ENCODE peak calls at places on chromosome 19, in ten cellular contexts. X is heart left ventricle; Q is fibroblast of lung; I is AG04450; T is CD8-positive, alpha-beta T cell; S is neural progenitor cell; A is progenitor cell of endocrine pancreas; K is esophagus squamous epithelium; U is GM23338; D is HFFc6. P is an unnamed sample.

GRCh38 chr19:38816131-38816750 is 3.5 kb upstream of the LGALS4 start:
- DNase-seq in X (no peak), Q (no peak), I (no peak), T (no peak), S (no peak), A (no peak), K (no peak), U (no peak), D (no peak), P (no peak)

GRCh38 chr19:19081642-19082151 is 17.9 kb downstream of the SLC25A42 start:
- DNase-seq in X (peak), Q (peak), I (no peak), T (no peak), S (no peak), A (no peak), K (no peak), U (no peak), D (no peak), P (no peak)

GRCh38 chr19:29315566-29315965 is 102.6 kb upstream of the UQCRFS1 start:
- DNase-seq in X (no peak), Q (no peak), I (no peak), T (no peak), S (peak), A (no peak), K (no peak), U (no peak), D (no peak), P (no peak)

GRCh38 chr19:38564981-38565685 is 52.6 kb downstream of the MAP4K1 start:
- DNase-seq in X (no peak), Q (peak), I (no peak), T (peak), S (peak), A (no peak), K (no peak), U (peak), D (no peak), P (peak)

GRCh38 chr19:14182481-14182880 is 23.5 kb downstream of the ADGRL1 start:
- DNase-seq in X (no peak), Q (no peak), I (no peak), T (no peak), S (no peak), A (no peak), K (no peak), U (no peak), D (no peak), P (no peak)

GRCh38 chr19:39296906-39297305 is 699 bp downstream of the IFNL1 start:
- DNase-seq in X (no peak), Q (no peak), I (no peak), T (no peak), S (no peak), A (no peak), K (no peak), U (no peak), D (no peak), P (no peak)

GRCh38 chr19:41995959-41996797 is 2.1 kb upstream of the ATP1A3 start:
- DNase-seq in X (no peak), Q (no peak), I (no peak), T (no peak), S (peak), A (no peak), K (no peak), U (peak), D (no peak), P (peak)

GRCh38 chr19:1455336-1456120 is 5.6 kb downstream of the APC2 start:
- DNase-seq in X (no peak), Q (no peak), I (no peak), T (peak), S (peak), A (no peak), K (no peak), U (peak), D (peak), P (peak)

GRCh38 chr19:33700408-33700757 is 78.6 kb downstream of the CHST8 start:
- DNase-seq in X (no peak), Q (no peak), I (no peak), T (no peak), S (no peak), A (no peak), K (no peak), U (no peak), D (no peak), P (no peak)

GRCh38 chr19:29806098-29806866 is 5.5 kb upstream of the CCNE1 start:
- DNase-seq in X (peak), Q (peak), I (no peak), T (no peak), S (peak), A (no peak), K (no peak), U (peak), D (no peak), P (no peak)

GRCh38 chr19:46731007-46731501 is 14.1 kb upstream of the PRKD2 start:
- DNase-seq in X (no peak), Q (peak), I (peak), T (no peak), S (no peak), A (no peak), K (no peak), U (no peak), D (peak), P (no peak)

GRCh38 chr19:8528500-8528899 is 14.5 kb upstream of the ZNF414 start:
- DNase-seq in X (no peak), Q (no peak), I (no peak), T (no peak), S (no peak), A (no peak), K (no peak), U (no peak), D (no peak), P (no peak)

GRCh38 chr19:47447470-47448359 is 24.0 kb downstream of the SLC8A2 start:
- DNase-seq in X (no peak), Q (peak), I (no peak), T (peak), S (peak), A (peak), K (no peak), U (peak), D (no peak), P (no peak)

GRCh38 chr19:32870981-32871451 is 1.4 kb upstream of the SLC7A9 start:
- DNase-seq in X (no peak), Q (no peak), I (no peak), T (no peak), S (no peak), A (no peak), K (no peak), U (no peak), D (no peak), P (no peak)

DNA sequence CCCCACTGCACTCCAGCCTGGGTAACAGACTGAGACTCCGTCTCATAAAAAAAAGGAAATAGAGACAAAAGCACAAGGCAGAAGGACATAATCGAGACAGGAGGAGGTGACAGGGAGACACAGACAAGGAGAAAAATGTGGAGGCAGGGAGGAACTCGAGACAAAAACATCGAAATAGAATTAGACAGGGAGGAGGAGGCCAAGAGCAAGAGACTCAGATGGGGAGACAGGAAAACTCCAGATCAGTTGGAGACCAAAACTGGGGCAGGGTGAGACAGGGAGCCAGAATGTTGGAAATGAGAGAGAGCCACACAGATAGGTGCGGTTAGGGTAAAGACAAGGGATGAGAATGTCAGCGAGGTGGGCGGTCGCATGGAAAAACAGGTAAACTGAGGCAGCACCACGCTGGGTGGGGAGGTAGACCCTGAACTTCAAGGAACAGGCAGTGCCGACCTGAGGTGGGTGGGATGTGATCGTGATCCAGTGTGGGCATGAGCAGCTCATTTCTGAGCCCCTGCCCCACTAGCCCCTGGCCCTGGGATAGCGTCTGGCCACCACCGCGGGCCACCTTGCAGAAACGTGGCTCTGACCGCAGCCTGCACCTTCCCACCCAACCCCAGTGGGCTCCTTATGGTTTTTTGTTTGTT is 15.2 kb downstream of the CYTH2 start:
- DNase-seq in X (no peak), Q (no peak), I (no peak), T (no peak), S (no peak), A (no peak), K (no peak), U (no peak), D (no peak), P (no peak)
- TF ChIP-seq CTCF in X (no peak), Q (no peak), I (no peak), T (no peak), S (no peak), A (no peak), K (no peak), U (no peak), D (no peak), P (no peak)

GRCh38 chr19:4196587-4197148 is 14.2 kb downstream of the ANKRD24 start:
- DNase-seq in X (no peak), Q (no peak), I (no peak), T (no peak), S (no peak), A (no peak), K (no peak), U (peak), D (no peak), P (no peak)
- TF ChIP-seq CTCF in X (no peak), Q (no peak), I (no peak), T (no peak), S (no peak), A (no peak), K (no peak), U (no peak), D (no peak), P (no peak)

GRCh38 chr19:3683405-3683865 is 16.8 kb downstream of the PIP5K1C start:
- DNase-seq in X (peak), Q (peak), I (no peak), T (no peak), S (peak), A (no peak), K (no peak), U (peak), D (no peak), P (no peak)

GRCh38 chr19:3687393-3687773 is 12.9 kb downstream of the PIP5K1C start:
- DNase-seq in X (no peak), Q (no peak), I (no peak), T (no peak), S (no peak), A (no peak), K (no peak), U (no peak), D (no peak), P (no peak)

GRCh38 chr19:3683866-3684816 is 16.1 kb downstream of the PIP5K1C start:
- DNase-seq in X (no peak), Q (peak), I (no peak), T (no peak), S (no peak), A (no peak), K (no peak), U (no peak), D (peak), P (peak)

GRCh38 chr19:3682741-3683404 is 17.4 kb downstream of the PIP5K1C start:
- DNase-seq in X (no peak), Q (peak), I (no peak), T (no peak), S (peak), A (no peak), K (no peak), U (no peak), D (no peak), P (no peak)

GRCh38 chr19:3684817-3685410 is 15.4 kb downstream of the PIP5K1C start:
- DNase-seq in X (no peak), Q (no peak), I (no peak), T (no peak), S (no peak), A (no peak), K (no peak), U (no peak), D (no peak), P (no peak)
- TF ChIP-seq CTCF in X (no peak), Q (no peak), I (no peak), T (no peak), S (no peak), A (no peak), K (no peak), U (no peak), D (peak), P (no peak)

DNA sequence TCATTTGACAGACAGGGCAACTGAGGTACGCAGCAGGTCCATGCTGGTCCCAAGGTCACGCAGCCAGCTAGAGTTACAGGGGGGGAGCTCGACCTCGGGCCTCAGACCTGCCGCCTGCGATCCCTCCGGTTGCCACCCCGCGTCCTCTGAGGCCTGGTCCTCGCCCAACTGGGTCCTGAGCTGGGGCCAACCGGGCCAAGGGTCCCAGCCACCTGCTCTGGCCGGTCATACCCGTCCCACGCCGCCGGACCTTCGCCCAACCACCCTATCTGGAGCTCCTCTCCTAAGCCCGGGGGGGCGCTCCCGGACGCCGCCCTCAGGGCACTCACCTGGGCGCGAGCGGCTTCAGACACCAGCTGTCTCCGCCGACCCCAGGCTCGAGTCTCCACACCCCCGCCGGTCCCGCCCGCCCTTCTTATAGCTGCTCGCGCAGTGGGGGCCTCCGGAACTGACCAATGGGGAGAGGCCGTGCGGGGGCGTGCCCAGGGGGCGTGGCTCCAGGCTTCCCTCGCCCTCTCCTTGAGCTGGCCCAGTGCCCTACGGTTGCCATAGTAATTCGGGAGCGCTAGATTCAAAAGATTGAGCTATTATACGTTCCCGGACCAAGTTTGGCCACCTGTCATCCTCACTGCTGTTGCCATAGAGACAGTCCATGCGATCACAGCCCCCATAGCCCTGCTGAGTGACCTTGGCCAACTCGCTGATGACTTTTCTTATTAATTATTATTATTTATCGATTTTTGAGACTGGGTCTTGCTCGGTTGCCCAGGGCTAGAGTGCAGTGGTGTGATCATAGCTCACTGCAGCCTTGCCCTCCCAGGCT is at the start of gene PLIN5:
- DNase-seq in X (peak), Q (peak), I (no peak), T (peak), S (peak), A (peak), K (no peak), U (peak), D (peak), P (peak)
- TF ChIP-seq CTCF in X (no peak), Q (no peak), I (no peak), T (no peak), S (peak), A (peak), K (no peak), U (no peak), D (no peak), P (no peak)

DNA sequence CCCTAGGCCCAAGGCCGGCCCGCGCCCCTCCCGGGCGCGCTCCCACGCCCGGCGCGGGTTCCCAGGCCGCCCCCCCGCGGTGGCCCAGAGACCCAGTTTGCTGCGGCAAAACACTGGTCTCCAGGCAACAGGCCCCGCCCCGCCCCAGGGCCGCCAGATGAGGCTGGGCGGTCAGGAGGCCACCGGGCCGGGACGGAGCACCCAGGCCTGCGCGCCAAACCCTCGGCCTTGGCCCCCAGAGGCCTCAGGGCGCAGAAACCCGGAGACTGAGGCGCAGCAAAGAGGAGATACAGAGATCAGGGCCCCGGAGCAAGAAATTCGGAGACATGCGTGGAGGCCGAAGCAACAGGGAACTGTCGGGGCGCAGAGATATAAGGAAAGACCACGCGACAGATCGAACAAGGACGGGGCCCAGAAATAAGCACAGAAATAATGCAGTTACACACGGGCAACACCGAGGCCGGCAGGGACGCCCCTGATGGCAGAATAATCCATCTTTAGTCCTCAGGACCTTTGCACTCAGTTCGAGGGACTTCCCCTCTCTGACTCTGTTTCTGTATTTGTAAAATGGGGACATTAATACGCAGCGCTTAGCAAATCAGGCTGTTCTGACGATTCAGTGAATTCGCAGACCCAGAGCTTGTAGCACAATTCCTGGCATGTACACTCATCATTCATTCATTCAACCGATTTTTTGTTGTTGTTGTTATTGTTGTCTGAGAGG is 20.8 kb upstream of the ERCC1 start:
- DNase-seq in X (peak), Q (peak), I (no peak), T (peak), S (peak), A (peak), K (peak), U (peak), D (peak), P (peak)
- TF ChIP-seq CTCF in X (no peak), Q (no peak), I (no peak), T (no peak), S (no peak), A (peak), K (no peak), U (peak), D (no peak), P (peak)

GRCh38 chr19:56393119-56394012 is at the start of gene ZNF582:
- DNase-seq in X (peak), Q (peak), I (peak), T (peak), S (peak), A (peak), K (peak), U (peak), D (peak), P (peak)
- TF ChIP-seq CTCF in X (peak), Q (peak), I (peak), T (peak), S (peak), A (peak), K (peak), U (peak), D (peak), P (peak)

DNA sequence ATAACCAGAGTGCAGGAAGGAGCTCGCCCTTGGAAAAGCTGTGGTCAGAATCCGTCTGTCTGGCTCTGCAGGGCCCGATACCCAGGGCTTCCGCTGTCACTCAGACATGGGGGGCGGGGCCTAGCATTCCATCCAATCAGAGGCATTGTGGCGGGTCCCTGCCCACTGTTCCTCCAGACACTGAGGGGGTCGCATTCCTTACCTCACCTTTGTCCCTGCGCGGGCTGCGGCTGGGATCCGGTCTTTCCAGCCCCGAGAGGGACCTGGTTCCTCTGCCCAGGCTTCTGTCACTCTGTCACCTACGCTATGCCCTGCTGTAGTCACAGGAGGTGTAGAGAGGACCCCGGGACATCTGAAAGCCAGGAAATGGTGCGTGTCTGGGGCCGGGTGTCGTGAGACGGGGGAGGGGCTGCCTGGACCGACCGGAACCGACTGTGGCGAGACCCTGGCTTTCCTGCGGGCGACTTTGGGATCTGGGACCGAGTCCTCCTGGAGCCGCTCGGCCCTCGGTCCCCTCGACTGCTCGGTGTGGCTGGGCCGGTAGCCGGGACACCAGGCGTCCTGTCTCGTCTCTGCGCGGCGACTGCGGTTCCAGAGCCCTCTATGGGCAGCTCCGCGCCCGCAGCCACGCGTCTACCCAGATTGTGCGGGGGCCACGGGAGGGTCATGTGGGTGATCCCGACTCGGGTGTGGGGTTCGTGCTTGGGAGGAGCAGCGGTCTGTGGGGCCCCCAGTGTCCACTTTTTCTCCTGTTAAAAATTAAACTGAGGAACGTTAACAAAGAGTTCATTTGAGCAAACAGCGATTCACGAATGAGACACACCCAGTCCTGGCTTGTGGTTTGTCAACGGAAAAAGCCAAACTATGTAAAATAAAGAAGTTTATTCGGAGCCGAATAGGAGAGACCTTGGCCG is at the start of gene ZNF69:
- DNase-seq in X (peak), Q (peak), I (no peak), T (peak), S (peak), A (peak), K (no peak), U (peak), D (peak), P (peak)
- TF ChIP-seq CTCF in X (no peak), Q (peak), I (peak), T (no peak), S (peak), A (peak), K (no peak), U (no peak), D (peak), P (no peak)